ENCODE peak calls at places on chromosomes 2 and 18, in seven cellular contexts. K is lower leg skin, O is OCI-LY7, F is cardiac fibroblast, V is adrenal gland, S is RWPE1, N is LNCaP clone FGC. C is an unnamed sample.

GRCh38 chr18:79484661-79485621 is 89.2 kb downstream of the NFATC1 start:
- DNase-seq in V (no peak), O (no peak), K (peak; percentile 89), F (peak; percentile 96), N (no peak), S (peak; percentile 54), C (peak; percentile 97)

GRCh38 chr2:177667626-177668025 is 275.1 kb downstream of the AGPS start:
- DNase-seq in K (no peak), O (no peak), N (no peak), V (no peak), S (no peak), F (peak; percentile 5), C (no peak)

GRCh38 chr2:191687867-191688266 is 9.9 kb downstream of the NABP1 start:
- DNase-seq in O (no peak), N (no peak), K (no peak), V (no peak), S (no peak), F (no peak), C (no peak)

GRCh38 chr2:88016948-88017779 is 817 bp upstream of the RNU2-63P start:
- DNase-seq in S (peak; percentile 79), K (peak; percentile 90), V (no peak), N (peak; percentile 30), F (peak; percentile 5), O (no peak), C (no peak)

GRCh38 chr18:41576643-41577042 is 378.4 kb upstream of the PIK3C3 start:
- DNase-seq in V (no peak), K (no peak), S (no peak), O (no peak), N (no peak), F (no peak), C (no peak)

GRCh38 chr2:71655498-71655897 is 202.1 kb downstream of the DYSF start:
- DNase-seq in F (no peak), V (no peak), K (no peak), O (no peak), N (no peak), S (no peak), C (no peak)

GRCh38 chr2:196131949-196132925 is 39.1 kb downstream of the STK17B start:
- DNase-seq in K (no peak), F (peak; percentile 38), O (peak; percentile 61), V (no peak), N (no peak), S (no peak), C (peak; percentile 49)

GRCh38 chr18:73719611-73720010 is 428.0 kb downstream of the FBXO15 start:
- DNase-seq in V (no peak), K (no peak), N (no peak), F (no peak), S (no peak), O (no peak), C (no peak)

GRCh38 chr2:15591692-15592463 is at the start of gene DDX1:
- DNase-seq in V (peak; percentile 92), O (peak; percentile 90), K (peak; percentile 97), S (peak; percentile 81), N (peak; percentile 39), F (peak; percentile 89), C (peak; percentile 89)

GRCh38 chr2:171410101-171410500 is 23.7 kb downstream of the METTL8 start:
- DNase-seq in K (no peak), S (peak; percentile 47), V (no peak), O (no peak), N (peak; percentile 60), F (no peak), C (peak; percentile 75)

GRCh38 chr2:20391951-20392699 is 41.5 kb upstream of the PUM2 start:
- DNase-seq in K (peak; percentile 80), O (no peak), F (no peak), S (peak; percentile 82), N (no peak), V (peak; percentile 43), C (no peak)

GRCh38 chr2:45653125-45653524 is 1.6 kb downstream of the PRKCE start:
- DNase-seq in N (no peak), K (no peak), S (no peak), O (no peak), V (no peak), F (no peak), C (no peak)

GRCh38 chr2:45650851-45651414 is 542 bp upstream of the PRKCE start:
- DNase-seq in K (peak; percentile 99), F (peak; percentile 97), N (peak; percentile 52), O (peak; percentile 97), V (peak; percentile 97), S (peak; percentile 79), C (peak; percentile 98)

GRCh38 chr2:45652090-45653050 is 895 bp downstream of the PRKCE start:
- DNase-seq in S (no peak), O (peak; percentile 36), N (no peak), K (peak; percentile 89), F (peak; percentile 55), V (peak; percentile 74), C (peak; percentile 63)

GRCh38 chr2:45649855-45650806 is 1.3 kb upstream of the PRKCE start:
- DNase-seq in F (peak; percentile 56), K (peak; percentile 96), V (peak; percentile 87), S (peak; percentile 50), O (peak; percentile 39), N (no peak), C (peak; percentile 97)

GRCh38 chr2:45651415-45652089 is at the start of gene PRKCE:
- DNase-seq in S (peak; percentile 62), O (peak; percentile 39), K (peak; percentile 93), F (peak; percentile 27), V (peak; percentile 80), N (no peak), C (no peak)
- TF ChIP-seq CTCF in S (no peak), O (no peak), K (no peak), F (no peak), V (no peak), N (no peak), C (no peak)

GRCh38 chr2:39664898-39665591 is 672 bp upstream of the TMEM178A start:
- DNase-seq in O (no peak), S (no peak), V (no peak), N (no peak), F (no peak), K (no peak), C (no peak)

GRCh38 chr2:39666489-39667141 is 898 bp downstream of the TMEM178A start:
- DNase-seq in V (no peak), O (no peak), F (peak; percentile 13), S (no peak), K (no peak), N (no peak), C (peak; percentile 7)

GRCh38 chr2:39667142-39667880 is 1.6 kb downstream of the TMEM178A start:
- DNase-seq in O (no peak), V (no peak), N (no peak), K (no peak), S (no peak), F (no peak), C (no peak)

GRCh38 chr2:39664478-39664877 is 1.2 kb upstream of the TMEM178A start:
- DNase-seq in O (no peak), K (no peak), V (no peak), N (no peak), S (no peak), F (no peak), C (no peak)

DNA sequence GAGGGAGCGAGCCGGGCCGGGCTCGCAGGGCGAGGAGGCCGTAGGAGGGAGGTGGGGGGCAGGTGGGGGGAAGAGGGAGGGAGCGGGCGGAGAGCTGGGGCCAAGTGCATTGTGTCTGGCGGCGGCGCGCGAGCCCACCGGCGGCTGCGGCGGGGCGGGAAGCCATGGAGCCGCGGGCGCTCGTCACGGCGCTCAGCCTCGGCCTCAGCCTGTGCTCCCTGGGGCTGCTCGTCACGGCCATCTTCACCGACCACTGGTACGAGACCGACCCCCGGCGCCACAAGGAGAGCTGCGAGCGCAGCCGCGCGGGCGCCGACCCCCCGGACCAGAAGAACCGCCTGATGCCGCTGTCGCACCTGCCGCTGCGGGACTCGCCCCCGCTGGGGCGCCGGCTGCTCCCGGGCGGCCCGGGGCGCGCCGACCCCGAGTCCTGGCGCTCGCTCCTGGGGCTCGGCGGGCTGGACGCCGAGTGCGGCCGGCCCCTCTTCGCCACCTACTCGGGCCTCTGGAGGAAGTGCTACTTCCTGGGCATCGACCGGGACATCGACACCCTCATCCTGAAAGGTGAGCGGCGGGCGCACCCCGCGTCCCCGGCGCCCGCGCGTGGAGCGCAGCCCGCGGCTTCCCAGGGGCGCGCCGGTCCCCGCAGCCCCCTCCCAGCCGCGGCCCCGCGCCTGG is at the start of gene TMEM178A:
- DNase-seq in S (no peak), O (no peak), K (no peak), N (no peak), V (no peak), F (no peak), C (peak; percentile 4)
- TF ChIP-seq CTCF in S (no peak), O (no peak), K (no peak), N (no peak), V (no peak), F (no peak), C (no peak)

GRCh38 chr18:60826346-60826745 is 453.8 kb upstream of the MC4R start:
- DNase-seq in K (no peak), F (no peak), S (no peak), V (no peak), O (no peak), N (no peak), C (no peak)
- TF ChIP-seq CTCF in K (no peak), F (no peak), S (no peak), V (no peak), O (no peak), N (no peak), C (no peak)

DNA sequence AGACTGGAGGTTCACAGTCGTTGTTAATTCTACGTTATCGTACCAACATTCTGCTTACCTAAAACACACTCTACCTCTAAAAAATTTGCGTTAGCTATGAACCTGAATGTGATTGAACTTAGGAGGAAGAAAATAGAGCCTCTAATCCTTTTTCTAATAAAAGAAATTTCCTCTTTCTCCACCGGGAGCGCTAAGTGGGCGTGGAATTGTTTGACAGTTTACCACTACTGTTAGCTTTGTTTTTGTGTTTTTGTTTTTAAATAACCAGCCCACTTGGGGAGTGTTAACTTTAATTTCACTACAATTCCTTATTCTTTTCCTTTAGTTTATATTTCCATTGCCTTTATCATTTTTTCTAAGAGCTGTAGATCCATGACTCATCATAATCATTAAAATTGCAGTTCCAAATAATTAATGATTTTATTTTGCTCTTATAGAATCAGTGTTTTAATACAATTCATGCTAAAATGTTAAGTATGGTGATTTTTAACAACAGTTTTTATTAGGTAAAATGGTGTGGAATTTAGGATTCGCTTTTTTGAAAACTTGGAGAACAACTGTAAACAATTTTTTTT is 55.0 kb upstream of the ITM2C start:
- DNase-seq in N (no peak), K (no peak), F (no peak), S (no peak), V (no peak), O (no peak), C (no peak)
- TF ChIP-seq CTCF in N (no peak), K (no peak), F (no peak), S (peak; percentile 38), V (no peak), O (peak; percentile 65), C (peak; percentile 20)